ENCODE peak calls at places on chromosomes 4 and X, in seven cellular contexts. V, H, E, D, S, A and U are unnamed samples.

GRCh38 chrX:74242050-74242449 is 61.9 kb upstream of the ZCCHC13 start:
- DNase-seq in S (no peak), H (no peak), D (no peak), A (no peak), E (no peak), V (no peak), U (no peak)

GRCh38 chr4:155305619-155306018 is 71.1 kb downstream of the MAP9 start:
- DNase-seq in E (no peak), D (no peak), V (no peak), H (no peak), S (no peak), A (no peak), U (no peak)

GRCh38 chr4:139282375-139283075 is 2.5 kb upstream of the MGARP start:
- DNase-seq in A (no peak), H (no peak), E (no peak), S (no peak), V (no peak), D (no peak), U (no peak)

GRCh38 chr4:2411786-2412510 is 6.5 kb downstream of the ZFYVE28 start:
- DNase-seq in D (no peak), E (no peak), H (no peak), A (no peak), S (no peak), V (peak), U (no peak)

GRCh38 chrX:9905288-9905687 is 61.9 kb upstream of the CLDN34 start:
- DNase-seq in A (no peak), H (no peak), S (no peak), E (no peak), V (no peak), D (no peak), U (no peak)

GRCh38 chr4:87805971-87806370 is 6.6 kb downstream of the IBSP start:
- DNase-seq in S (no peak), H (no peak), V (no peak), E (no peak), D (peak), A (no peak), U (no peak)

GRCh38 chr4:7186081-7186480 is 6.3 kb upstream of the SORCS2 start:
- DNase-seq in V (no peak), H (no peak), S (no peak), A (no peak), D (no peak), E (no peak), U (peak)

GRCh38 chrX:13754765-13755164 is 20.2 kb downstream of the OFD1 start:
- DNase-seq in E (no peak), D (peak), H (no peak), S (no peak), V (no peak), A (no peak), U (no peak)

GRCh38 chr4:31655328-31655727 is 935.2 kb downstream of the PCDH7 start:
- DNase-seq in S (no peak), H (no peak), A (no peak), E (no peak), V (no peak), D (no peak), U (no peak)

GRCh38 chrX:47174376-47174775 is 19.3 kb upstream of the UBA1 start:
- DNase-seq in S (no peak), V (no peak), E (no peak), H (no peak), A (no peak), D (no peak), U (no peak)

GRCh38 chrX:10197597-10198210 is 40.9 kb downstream of the CLCN4 start:
- DNase-seq in D (no peak), E (no peak), S (no peak), H (no peak), V (peak), A (no peak), U (no peak)

DNA sequence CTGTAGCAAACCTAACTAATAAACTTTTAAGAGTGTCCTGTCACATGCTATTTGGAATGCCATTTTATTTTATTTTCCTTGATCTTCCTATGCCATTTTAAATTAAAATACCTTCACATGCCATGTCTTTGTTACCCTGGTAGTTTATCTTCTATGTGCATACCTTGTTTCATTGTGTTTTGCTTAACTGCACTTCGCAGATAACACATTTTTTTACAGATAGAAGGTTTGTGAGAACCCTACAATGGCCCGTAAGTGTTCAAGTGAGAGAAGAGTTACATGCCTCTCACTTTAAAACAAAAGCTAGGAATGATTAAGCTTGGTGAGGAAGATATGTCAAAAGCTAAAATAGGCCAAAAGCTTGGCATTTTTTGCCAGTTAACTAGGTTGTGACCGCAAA is 744.1 kb downstream of the STIM2 start:
- DNase-seq in A (no peak), D (no peak), H (no peak), V (no peak), S (no peak), E (no peak), U (no peak)
- H3K4me3 ChIP-seq in A (no peak), D (no peak), H (no peak), V (no peak), S (no peak), E (no peak), U (no peak)

GRCh38 chr4:165609653-165610052 is 230.8 kb downstream of the CPE start:
- DNase-seq in A (no peak), H (no peak), D (no peak), V (no peak), S (no peak), E (no peak), U (no peak)
- TF ChIP-seq POLR2A in A (no peak), H (no peak), D (no peak), V (no peak), S (no peak), E (no peak), U (no peak)

GRCh38 chr4:74037076-74037475 is 1.4 kb downstream of the CXCL3 start:
- DNase-seq in D (no peak), V (no peak), S (no peak), E (no peak), A (no peak), H (no peak), U (no peak)
- TF ChIP-seq CTCF in D (no peak), V (no peak), S (no peak), E (no peak), A (no peak), H (no peak), U (no peak)

DNA sequence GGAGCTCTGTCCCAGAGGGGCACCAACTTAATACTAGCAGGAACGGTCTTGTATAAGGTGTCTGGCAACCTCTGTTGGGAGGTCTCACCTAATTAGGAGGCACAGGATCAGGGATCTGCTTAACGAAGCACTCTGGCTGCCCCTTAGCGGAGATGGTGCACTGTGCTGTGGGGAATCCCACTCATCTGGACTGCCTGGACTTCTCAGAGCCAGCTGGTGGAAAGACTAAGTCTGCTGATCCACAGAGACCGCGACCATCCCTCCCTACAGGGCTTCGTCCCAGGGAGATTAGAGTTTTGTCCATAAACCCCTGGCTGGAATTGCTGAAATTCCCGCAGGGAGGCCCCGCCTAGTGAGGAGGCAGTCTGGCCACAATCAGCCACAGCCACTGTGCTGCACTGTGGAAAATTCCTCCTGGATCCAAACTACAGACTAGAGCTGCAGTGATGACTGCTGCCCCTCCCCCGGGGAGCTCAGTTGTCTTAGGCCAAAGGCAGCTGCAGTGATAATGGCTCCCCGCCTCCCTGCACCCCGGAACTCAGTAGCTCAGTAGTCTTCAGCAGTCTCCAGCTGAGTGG is 22.0 kb upstream of the ZCCHC4 start:
- DNase-seq in E (no peak), S (no peak), V (no peak), D (no peak), H (no peak), A (no peak), U (no peak)
- H3K4me3 ChIP-seq in E (no peak), S (no peak), V (no peak), D (no peak), H (no peak), A (no peak), U (no peak)

GRCh38 chrX:2500681-2501151 is at the start of the genes DHRSX and ZBED1:
- DNase-seq in D (peak), E (no peak), H (no peak), S (peak), A (peak), V (peak), U (no peak)
- TF ChIP-seq POLR2A in D (peak), E (no peak), H (peak), S (no peak), A (no peak), V (no peak), U (no peak)

GRCh38 chrX:115952417-115953092 is 218.0 kb upstream of the AGTR2 start:
- DNase-seq in D (no peak), V (no peak), H (no peak), A (no peak), E (no peak), S (no peak), U (no peak)
- TF ChIP-seq CTCF in D (no peak), V (no peak), H (no peak), A (no peak), E (no peak), S (no peak), U (no peak)

GRCh38 chr4:26884486-26884988 is 23.9 kb downstream of the STIM2 start:
- DNase-seq in H (no peak), A (no peak), S (no peak), V (no peak), E (no peak), D (no peak), U (no peak)
- H3K4me3 ChIP-seq in H (no peak), A (no peak), S (no peak), V (no peak), E (no peak), D (no peak), U (no peak)

DNA sequence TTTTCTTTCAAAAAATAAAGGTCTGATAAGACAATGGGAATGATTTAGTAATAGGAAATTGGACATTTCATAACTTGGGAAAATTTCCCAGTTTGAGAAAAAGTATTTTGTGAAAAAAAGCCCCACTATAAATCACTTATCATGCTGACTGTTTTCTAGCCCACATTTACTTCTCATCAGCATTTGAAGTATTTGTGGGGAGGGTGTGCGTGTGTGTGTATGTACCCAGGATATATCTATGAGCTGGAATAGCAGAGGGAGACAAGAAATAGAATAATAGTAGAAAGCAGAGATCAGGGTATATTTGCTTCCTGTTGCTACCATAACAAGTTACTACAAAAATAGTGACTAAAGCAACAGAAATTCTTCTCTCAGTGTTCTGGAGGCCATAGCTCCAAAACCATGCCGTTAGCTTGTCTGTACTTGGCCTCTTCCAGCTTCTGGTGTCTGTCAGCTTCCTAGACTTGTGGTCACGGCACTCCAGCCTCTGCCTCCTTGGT is 139.8 kb downstream of the PTTG2 start:
- DNase-seq in S (no peak), E (no peak), V (no peak), D (no peak), H (no peak), A (no peak), U (no peak)
- TF ChIP-seq POLR2A in S (no peak), E (no peak), V (no peak), D (no peak), H (no peak), A (no peak), U (no peak)

DNA sequence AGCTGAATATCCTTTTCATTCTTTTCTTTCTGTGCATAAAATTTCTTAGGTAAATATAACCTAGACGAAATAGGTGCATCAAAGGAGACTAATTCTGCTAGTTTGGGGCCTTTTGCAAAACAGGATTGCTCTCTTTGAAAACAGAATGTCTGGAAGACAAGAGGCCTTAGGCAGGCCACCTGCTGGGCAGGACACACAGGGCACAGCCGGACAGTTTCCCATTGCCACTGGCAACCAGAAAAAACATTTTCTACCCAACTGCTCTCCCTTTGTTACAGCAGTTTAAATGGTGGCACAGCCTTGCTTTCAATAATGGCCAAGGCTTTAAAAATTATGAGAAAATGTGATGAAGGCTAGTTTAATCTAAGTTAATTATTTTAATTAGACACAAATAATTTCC is 600.5 kb downstream of the SPRY1 start:
- DNase-seq in V (peak), D (no peak), E (peak), S (no peak), A (no peak), H (no peak), U (no peak)
- TF ChIP-seq CTCF in V (no peak), D (no peak), E (no peak), S (no peak), A (no peak), H (no peak), U (no peak)